ENCODE peak calls at places on chromosomes 5 and 9, in seven cellular contexts. C is IMR-90, X is H9, Y is mesendoderm, M is mesenchymal stem cell, J is neuronal stem cell, R is trophoblast cell. P is an unnamed sample.

GRCh38 chr5:149694007-149694406 is 36.1 kb upstream of the PPARGC1B start:
- DNase-seq in R (no peak), M (no peak), Y (no peak), X (no peak), C (no peak), J (no peak), P (no peak)

GRCh38 chr5:127695336-127695735 is 7.9 kb upstream of the CCDC192 start:
- DNase-seq in M (no peak), X (no peak), C (no peak), Y (no peak), R (no peak), J (no peak), P (no peak)

GRCh38 chr9:73179594-73179993 is 27.9 kb downstream of the ANXA1 start:
- DNase-seq in Y (no peak), X (no peak), J (no peak), R (no peak), M (no peak), C (peak; percentile 16), P (no peak)

GRCh38 chr5:96226941-96227552 is 206.0 kb downstream of the PCSK1 start:
- DNase-seq in Y (no peak), X (no peak), C (peak; percentile 97), R (no peak), J (no peak), M (peak; percentile 44), P (no peak)

GRCh38 chr9:120659617-120660169 is 54.6 kb downstream of the MEGF9 start:
- DNase-seq in M (no peak), J (no peak), R (no peak), X (no peak), Y (no peak), C (no peak), P (no peak)

GRCh38 chr5:147483961-147484707 is 25.7 kb downstream of the DPYSL3 start:
- DNase-seq in X (no peak), R (no peak), C (peak; percentile 96), J (no peak), M (peak; percentile 99), Y (no peak), P (no peak)

GRCh38 chr5:124884108-124884507 is 137.7 kb upstream of the ZNF608 start:
- DNase-seq in X (no peak), C (no peak), Y (no peak), J (no peak), R (no peak), M (no peak), P (no peak)

GRCh38 chr5:89156226-89156625 is 273.2 kb upstream of the MEF2C start:
- DNase-seq in X (no peak), J (no peak), M (no peak), R (no peak), Y (no peak), C (no peak), P (no peak)

GRCh38 chr9:33135086-33135958 is 31.8 kb downstream of the B4GALT1 start:
- DNase-seq in Y (no peak), C (peak; percentile 49), R (peak; percentile 84), J (no peak), M (no peak), X (no peak), P (no peak)

GRCh38 chr9:15469406-15469805 is 41.4 kb downstream of the PSIP1 start:
- DNase-seq in M (no peak), Y (peak; percentile 4), C (peak; percentile 46), R (no peak), X (no peak), J (no peak), P (no peak)

GRCh38 chr9:103999375-104000062 is 94.6 kb upstream of the SMC2 start:
- DNase-seq in Y (no peak), R (no peak), X (no peak), J (no peak), M (no peak), C (no peak), P (no peak)

GRCh38 chr9:124266826-124267201 is 9.1 kb downstream of the NEK6 start:
- DNase-seq in M (no peak), C (no peak), R (no peak), Y (no peak), J (no peak), X (no peak), P (no peak)

GRCh38 chr5:150138551-150139265 is 16.9 kb downstream of the PDGFRB start:
- DNase-seq in M (peak; percentile 95), Y (peak; percentile 92), J (peak; percentile 75), R (no peak), C (peak; percentile 96), X (peak; percentile 75), P (no peak)

GRCh38 chr9:81116340-81117207 is 572.8 kb downstream of the TLE1 start:
- DNase-seq in X (no peak), J (no peak), Y (no peak), C (peak; percentile 47), R (no peak), M (peak; percentile 61), P (no peak)

GRCh38 chr9:72577212-72577753 is 55.9 kb downstream of the TMC1 start:
- DNase-seq in J (no peak), R (no peak), Y (no peak), C (peak; percentile 85), M (peak; percentile 81), X (no peak), P (no peak)

GRCh38 chr9:33813712-33814641 is 3.0 kb upstream of the UBE2R2 start:
- DNase-seq in Y (peak; percentile 31), M (peak; percentile 89), R (no peak), J (no peak), C (peak; percentile 90), X (no peak), P (no peak)

GRCh38 chr5:1882337-1883119 is at the start of gene IRX4:
- DNase-seq in R (peak; percentile 22), X (peak; percentile 84), Y (peak; percentile 52), J (no peak), M (no peak), C (peak; percentile 20), P (no peak)

GRCh38 chr9:122954253-122954691 is 13.5 kb downstream of the RABGAP1 start:
- DNase-seq in M (no peak), R (no peak), Y (no peak), C (peak; percentile 68), X (no peak), J (no peak), P (no peak)

GRCh38 chr9:123425836-123426365 is 69.9 kb downstream of the CRB2 start:
- DNase-seq in R (no peak), M (no peak), Y (no peak), X (peak; percentile 22), J (no peak), C (no peak), P (no peak)

GRCh38 chr9:6715755-6716643 is 41.8 kb upstream of the KDM4C start:
- DNase-seq in Y (no peak), R (peak; percentile 76), J (no peak), M (no peak), X (peak; percentile 58), C (no peak), P (no peak)

GRCh38 chr9:110179734-110180133 is 28.2 kb downstream of the C9orf152 start:
- DNase-seq in J (no peak), R (no peak), M (peak; percentile 84), X (no peak), C (peak; percentile 86), Y (no peak), P (no peak)

GRCh38 chr5:167736992-167737391 is 554.5 kb upstream of the WWC1 start:
- DNase-seq in X (no peak), M (no peak), R (no peak), C (no peak), J (no peak), Y (no peak), P (no peak)

GRCh38 chr9:92620870-92621269 is 49.1 kb downstream of the IPPK start:
- DNase-seq in R (no peak), J (no peak), Y (no peak), M (no peak), C (no peak), X (peak; percentile 2), P (no peak)
- H2BK5ac ChIP-seq in R (no peak overlapping the region), J (no peak overlapping the region), Y (no peak overlapping the region), M (no peak overlapping the region), C (no peak overlapping the region), X (no peak overlapping the region), P (no peak overlapping the region)

GRCh38 chr9:131892162-131892707 is 152.4 kb upstream of the RAPGEF1 start:
- DNase-seq in M (no peak), C (no peak), X (no peak), Y (no peak), J (no peak), R (no peak), P (no peak)
- H2BK5ac ChIP-seq in M (no peak overlapping the region), C (no peak overlapping the region), X (no peak overlapping the region), Y (no peak overlapping the region), J (no peak overlapping the region), R (no peak overlapping the region), P (peak overlapping the region; percentile 4)

DNA sequence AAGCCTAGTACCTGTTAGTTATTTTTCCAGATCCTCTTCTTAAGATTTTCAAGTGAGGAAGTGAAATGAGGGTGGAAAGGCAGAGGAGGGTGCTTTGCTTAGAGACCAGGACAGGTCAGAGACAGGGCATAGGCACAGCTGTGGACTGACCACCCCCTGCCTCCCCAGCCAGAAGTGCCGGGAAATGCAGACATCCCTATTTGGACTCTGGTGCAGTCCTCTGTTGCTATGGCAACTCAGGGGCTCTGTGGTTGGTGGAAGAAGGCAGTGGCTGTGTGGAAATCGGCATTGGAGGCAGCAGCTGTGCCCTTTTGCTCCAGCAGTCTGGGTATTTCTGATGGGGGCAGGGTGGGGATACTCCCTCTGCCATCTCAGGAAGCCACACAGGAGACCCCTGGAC is 43.3 kb upstream of the NDFIP1 start:
- DNase-seq in R (no peak), J (peak; percentile 32), C (peak; percentile 38), X (no peak), M (peak; percentile 41), Y (peak; percentile 51), P (no peak)
- H2BK5ac ChIP-seq in R (no peak overlapping the region), J (no peak overlapping the region), C (no peak overlapping the region), X (no peak overlapping the region), M (no peak overlapping the region), Y (no peak overlapping the region), P (no peak overlapping the region)

DNA sequence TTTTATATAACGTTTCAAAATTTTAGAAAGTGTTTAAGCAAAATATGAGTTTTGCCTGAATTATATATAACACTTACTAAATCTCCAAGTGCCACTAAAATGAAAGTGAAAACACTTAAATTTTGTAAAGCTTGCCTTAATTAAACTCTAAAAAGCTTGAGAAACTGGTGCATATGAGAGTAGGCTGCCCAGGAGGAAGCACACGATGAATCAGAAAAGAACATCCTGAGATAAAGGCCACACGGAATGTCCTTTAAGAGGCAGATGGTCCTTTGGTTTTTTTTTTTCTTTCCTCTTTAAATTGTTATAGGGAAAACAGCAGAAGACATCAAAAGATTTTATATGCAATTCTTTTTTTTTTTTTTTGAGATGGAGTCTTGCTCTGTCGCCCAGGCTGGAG is 60.3 kb downstream of the HABP4 start:
- DNase-seq in Y (no peak), M (peak; percentile 19), X (no peak), R (no peak), J (no peak), C (no peak), P (no peak)
- H2BK5ac ChIP-seq in Y (no peak overlapping the region), M (no peak overlapping the region), X (no peak overlapping the region), R (no peak overlapping the region), J (no peak overlapping the region), C (no peak overlapping the region), P (no peak overlapping the region)

P was measured in H1.